ENCODE peak calls at places on chromosomes 11 and 22, in eight cellular contexts. One of them, this sample, is unnamed.

GRCh38 chr11:1830119-1830499 is 4.7 kb upstream of the SYT8 start:
- DNase-seq in fibroblast of the aortic adventitia: no peak
- DNase-seq in tibial nerve: no peak
- DNase-seq in lower leg skin: no peak
- DNase-seq in AG10803: no peak
- DNase-seq in adrenal gland: peak; percentile 21
- DNase-seq in Peyer's patch: peak; percentile 43
- DNase-seq in A549: no peak
- DNase-seq in this sample: no peak

GRCh38 chr22:21697866-21698265 is 32.1 kb downstream of the PPIL2 start:
- DNase-seq in fibroblast of the aortic adventitia: peak; percentile 67
- DNase-seq in tibial nerve: no peak
- DNase-seq in lower leg skin: no peak
- DNase-seq in AG10803: peak; percentile 47
- DNase-seq in adrenal gland: no peak
- DNase-seq in Peyer's patch: no peak
- DNase-seq in A549: no peak
- DNase-seq in this sample: no peak

GRCh38 chr11:73539506-73540084 is 58.3 kb downstream of the FAM168A start:
- DNase-seq in fibroblast of the aortic adventitia: no peak
- DNase-seq in tibial nerve: no peak
- DNase-seq in lower leg skin: no peak
- DNase-seq in AG10803: no peak
- DNase-seq in adrenal gland: no peak
- DNase-seq in Peyer's patch: no peak
- DNase-seq in A549: no peak
- DNase-seq in this sample: no peak

GRCh38 chr11:90423378-90423777 is 200.5 kb upstream of the CHORDC1 start:
- DNase-seq in fibroblast of the aortic adventitia: no peak
- DNase-seq in tibial nerve: no peak
- DNase-seq in lower leg skin: no peak
- DNase-seq in AG10803: no peak
- DNase-seq in adrenal gland: no peak
- DNase-seq in Peyer's patch: no peak
- DNase-seq in A549: no peak
- DNase-seq in this sample: no peak

GRCh38 chr22:36977401-36977861 is 41.8 kb downstream of the TST start:
- DNase-seq in fibroblast of the aortic adventitia: peak; percentile 20
- DNase-seq in tibial nerve: peak; percentile 21
- DNase-seq in lower leg skin: no peak
- DNase-seq in AG10803: peak; percentile 25
- DNase-seq in adrenal gland: peak; percentile 67
- DNase-seq in Peyer's patch: peak; percentile 93
- DNase-seq in A549: peak; percentile 72
- DNase-seq in this sample: no peak

GRCh38 chr11:134361661-134362060 is 29.9 kb downstream of the GLB1L2 start:
- DNase-seq in fibroblast of the aortic adventitia: no peak
- DNase-seq in tibial nerve: no peak
- DNase-seq in lower leg skin: no peak
- DNase-seq in AG10803: no peak
- DNase-seq in adrenal gland: no peak
- DNase-seq in Peyer's patch: no peak
- DNase-seq in A549: no peak
- DNase-seq in this sample: no peak

GRCh38 chr11:2450321-2451041 is 5.7 kb downstream of the KCNQ1 start:
- DNase-seq in fibroblast of the aortic adventitia: no peak
- DNase-seq in tibial nerve: no peak
- DNase-seq in lower leg skin: no peak
- DNase-seq in AG10803: no peak
- DNase-seq in adrenal gland: no peak
- DNase-seq in Peyer's patch: no peak
- DNase-seq in A549: no peak
- DNase-seq in this sample: no peak

GRCh38 chr11:68583047-68583446 is 101.3 kb upstream of the GAL start:
- DNase-seq in fibroblast of the aortic adventitia: peak; percentile 65
- DNase-seq in tibial nerve: no peak
- DNase-seq in lower leg skin: no peak
- DNase-seq in AG10803: peak; percentile 11
- DNase-seq in adrenal gland: no peak
- DNase-seq in Peyer's patch: no peak
- DNase-seq in A549: no peak
- DNase-seq in this sample: no peak

GRCh38 chr11:96246718-96247540 is 96.1 kb downstream of the MAML2 start:
- DNase-seq in fibroblast of the aortic adventitia: no peak
- DNase-seq in tibial nerve: no peak
- DNase-seq in lower leg skin: no peak
- DNase-seq in AG10803: peak; percentile 77
- DNase-seq in adrenal gland: no peak
- DNase-seq in Peyer's patch: no peak
- DNase-seq in A549: peak; percentile 7
- DNase-seq in this sample: no peak

GRCh38 chr11:108534274-108534882 is 36.2 kb upstream of the POGLUT3 start:
- DNase-seq in fibroblast of the aortic adventitia: no peak
- DNase-seq in tibial nerve: no peak
- DNase-seq in lower leg skin: no peak
- DNase-seq in AG10803: no peak
- DNase-seq in adrenal gland: no peak
- DNase-seq in Peyer's patch: no peak
- DNase-seq in A549: no peak
- DNase-seq in this sample: no peak

GRCh38 chr11:3710485-3711259 is 39.5 kb upstream of the CHRNA10 start:
- DNase-seq in fibroblast of the aortic adventitia: no peak
- DNase-seq in tibial nerve: no peak
- DNase-seq in lower leg skin: no peak
- DNase-seq in AG10803: peak; percentile 70
- DNase-seq in adrenal gland: no peak
- DNase-seq in Peyer's patch: no peak
- DNase-seq in A549: no peak
- DNase-seq in this sample: no peak

GRCh38 chr11:34552270-34552669 is 38.7 kb upstream of the ELF5 start:
- DNase-seq in fibroblast of the aortic adventitia: no peak
- DNase-seq in tibial nerve: no peak
- DNase-seq in lower leg skin: no peak
- DNase-seq in AG10803: no peak
- DNase-seq in adrenal gland: no peak
- DNase-seq in Peyer's patch: no peak
- DNase-seq in A549: no peak
- DNase-seq in this sample: no peak

GRCh38 chr11:78202733-78203167 is 14.0 kb downstream of the USP35 start:
- DNase-seq in fibroblast of the aortic adventitia: no peak
- DNase-seq in tibial nerve: no peak
- DNase-seq in lower leg skin: no peak
- DNase-seq in AG10803: no peak
- DNase-seq in adrenal gland: no peak
- DNase-seq in Peyer's patch: peak; percentile 74
- DNase-seq in A549: no peak
- DNase-seq in this sample: no peak

GRCh38 chr11:13222285-13222684 is 55.3 kb upstream of the BMAL1 start:
- DNase-seq in fibroblast of the aortic adventitia: no peak
- DNase-seq in tibial nerve: no peak
- DNase-seq in lower leg skin: no peak
- DNase-seq in AG10803: no peak
- DNase-seq in adrenal gland: no peak
- DNase-seq in Peyer's patch: no peak
- DNase-seq in A549: no peak
- DNase-seq in this sample: no peak

GRCh38 chr11:12606597-12606996 is 67.6 kb upstream of the TEAD1 start:
- DNase-seq in fibroblast of the aortic adventitia: peak; percentile 92
- DNase-seq in tibial nerve: no peak
- DNase-seq in lower leg skin: no peak
- DNase-seq in AG10803: peak; percentile 96
- DNase-seq in adrenal gland: no peak
- DNase-seq in Peyer's patch: no peak
- DNase-seq in A549: no peak
- DNase-seq in this sample: peak; percentile 76

GRCh38 chr22:24474221-24474620 is 20.9 kb upstream of the UPB1 start:
- DNase-seq in fibroblast of the aortic adventitia: peak; percentile 92
- DNase-seq in tibial nerve: no peak
- DNase-seq in lower leg skin: no peak
- DNase-seq in AG10803: peak; percentile 91
- DNase-seq in adrenal gland: no peak
- DNase-seq in Peyer's patch: no peak
- DNase-seq in A549: peak; percentile 36
- DNase-seq in this sample: peak; percentile 23

GRCh38 chr11:43937434-43938411 is 4.7 kb upstream of the C11orf96 start:
- DNase-seq in fibroblast of the aortic adventitia: peak; percentile 68
- DNase-seq in tibial nerve: no peak
- DNase-seq in lower leg skin: no peak
- DNase-seq in AG10803: peak; percentile 81
- DNase-seq in adrenal gland: peak; percentile 58
- DNase-seq in Peyer's patch: no peak
- DNase-seq in A549: peak; percentile 62
- DNase-seq in this sample: no peak

GRCh38 chr11:49208006-49208721 is at the start of gene FOLH1:
- DNase-seq in fibroblast of the aortic adventitia: no peak
- DNase-seq in tibial nerve: no peak
- DNase-seq in lower leg skin: no peak
- DNase-seq in AG10803: peak; percentile 0
- DNase-seq in adrenal gland: no peak
- DNase-seq in Peyer's patch: peak; percentile 47
- DNase-seq in A549: no peak
- DNase-seq in this sample: no peak

DNA sequence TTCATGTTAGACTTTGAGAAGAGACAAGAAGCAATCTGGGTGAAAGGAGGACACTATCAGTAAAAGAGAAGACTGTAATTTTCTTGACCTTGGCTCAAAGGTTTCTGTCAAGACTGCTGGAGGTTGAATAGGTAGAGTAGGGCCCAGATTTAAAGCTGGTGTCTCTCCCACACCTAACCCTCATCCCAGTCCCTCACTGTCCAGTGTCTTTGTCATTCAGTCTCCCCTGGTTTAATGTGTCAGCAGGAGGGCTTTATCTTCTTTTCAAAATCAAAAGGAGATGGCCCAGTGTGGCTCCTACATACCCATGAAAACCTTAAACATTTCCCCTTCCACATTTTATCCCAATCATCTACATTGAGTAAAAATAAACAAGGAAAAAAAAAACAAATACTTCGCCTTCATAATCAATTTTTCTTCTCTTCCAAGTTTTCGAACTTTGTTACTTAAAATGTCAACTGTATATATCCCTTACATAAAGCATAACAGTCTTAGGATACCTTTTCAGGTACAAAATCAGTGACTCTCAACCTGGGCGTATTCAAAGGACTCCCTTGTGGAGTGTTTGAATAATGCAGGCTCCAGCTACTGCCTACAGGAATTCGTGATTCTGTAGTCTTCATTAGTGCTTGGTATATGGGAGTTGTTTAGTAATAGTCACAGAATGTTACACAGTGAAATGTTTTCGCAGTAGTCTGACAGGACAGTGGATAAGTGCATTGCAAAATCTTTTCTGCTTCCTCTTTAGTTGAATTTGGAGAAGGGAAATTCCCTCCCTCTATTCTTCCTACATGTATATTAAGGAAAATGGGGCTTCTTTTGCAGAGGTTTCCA is 87.2 kb downstream of the FAT3 start:
- DNase-seq in fibroblast of the aortic adventitia: no peak
- DNase-seq in tibial nerve: no peak
- DNase-seq in lower leg skin: no peak
- DNase-seq in AG10803: peak; percentile 47
- DNase-seq in adrenal gland: no peak
- DNase-seq in Peyer's patch: no peak
- DNase-seq in A549: no peak
- DNase-seq in this sample: no peak
- TF ChIP-seq CTCF in fibroblast of the aortic adventitia: no peak
- TF ChIP-seq CTCF in tibial nerve: no peak
- TF ChIP-seq CTCF in lower leg skin: no peak
- TF ChIP-seq CTCF in AG10803: peak; percentile 21
- TF ChIP-seq CTCF in adrenal gland: no peak
- TF ChIP-seq CTCF in Peyer's patch: no peak
- TF ChIP-seq CTCF in A549: no peak
- TF ChIP-seq CTCF in this sample: no peak

DNA sequence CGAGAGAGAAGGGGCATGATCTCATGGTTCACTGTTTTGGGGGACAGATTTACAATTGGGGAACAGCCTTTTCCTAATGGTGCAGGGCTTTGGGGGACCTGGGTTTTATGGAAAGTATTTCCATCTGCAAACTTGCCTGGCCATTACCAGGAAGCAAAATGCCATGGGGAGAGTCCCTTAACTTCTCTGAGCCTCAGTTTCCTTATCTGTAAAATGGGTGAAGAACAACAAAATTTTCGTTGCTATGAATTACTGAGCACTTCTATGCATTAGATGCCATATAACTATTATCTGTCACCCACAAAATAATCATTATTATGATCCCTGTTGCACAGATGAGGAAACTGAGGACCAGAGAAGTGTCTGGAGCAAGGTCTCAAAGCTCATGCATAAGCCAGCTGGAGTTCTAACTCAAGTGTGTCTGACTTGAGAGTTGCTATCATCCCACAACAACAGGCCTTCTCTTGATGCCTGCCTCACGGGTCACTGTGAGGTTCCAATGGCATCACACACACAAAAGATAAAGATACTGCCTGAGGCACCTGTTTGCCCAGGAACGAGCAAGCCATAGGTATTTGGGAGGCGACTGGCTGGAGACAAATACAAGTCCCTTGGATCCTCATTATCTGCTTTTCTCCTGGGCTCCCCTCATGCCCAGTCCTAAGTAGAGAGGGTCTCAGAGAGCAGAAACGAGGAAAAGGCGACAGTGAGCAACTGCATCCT is 15.8 kb downstream of the TPST2 start:
- DNase-seq in fibroblast of the aortic adventitia: no peak
- DNase-seq in tibial nerve: no peak
- DNase-seq in lower leg skin: no peak
- DNase-seq in AG10803: no peak
- DNase-seq in adrenal gland: no peak
- DNase-seq in Peyer's patch: no peak
- DNase-seq in A549: no peak
- DNase-seq in this sample: no peak
- TF ChIP-seq CTCF in fibroblast of the aortic adventitia: no peak
- TF ChIP-seq CTCF in tibial nerve: no peak
- TF ChIP-seq CTCF in lower leg skin: no peak
- TF ChIP-seq CTCF in AG10803: no peak
- TF ChIP-seq CTCF in adrenal gland: no peak
- TF ChIP-seq CTCF in Peyer's patch: no peak
- TF ChIP-seq CTCF in A549: no peak
- TF ChIP-seq CTCF in this sample: no peak

DNA sequence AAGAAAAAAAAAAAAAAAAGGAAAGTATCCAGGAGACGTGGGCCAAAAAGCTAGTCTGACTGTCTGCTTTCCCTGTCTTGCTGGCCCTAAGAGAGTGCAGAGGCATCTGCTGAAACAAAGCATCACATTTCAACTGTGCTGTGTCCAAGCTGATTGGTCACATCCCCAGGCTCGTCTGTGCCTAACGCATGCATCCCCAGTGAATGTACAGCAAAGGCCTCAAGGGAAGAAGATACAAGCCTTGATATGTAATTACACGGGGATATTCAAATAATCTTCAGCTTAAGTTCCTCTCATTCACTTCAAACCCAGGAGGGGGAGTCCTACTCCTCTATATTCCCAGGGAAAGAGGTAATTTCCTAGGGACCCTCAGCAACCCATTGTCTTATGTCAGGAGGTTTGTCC is 5.4 kb upstream of the SORL1 start:
- DNase-seq in fibroblast of the aortic adventitia: peak; percentile 21
- DNase-seq in tibial nerve: no peak
- DNase-seq in lower leg skin: no peak
- DNase-seq in AG10803: peak; percentile 6
- DNase-seq in adrenal gland: no peak
- DNase-seq in Peyer's patch: no peak
- DNase-seq in A549: no peak
- DNase-seq in this sample: no peak
- TF ChIP-seq CTCF in fibroblast of the aortic adventitia: peak; percentile 20
- TF ChIP-seq CTCF in tibial nerve: no peak
- TF ChIP-seq CTCF in lower leg skin: no peak
- TF ChIP-seq CTCF in AG10803: peak; percentile 37
- TF ChIP-seq CTCF in adrenal gland: no peak
- TF ChIP-seq CTCF in Peyer's patch: no peak
- TF ChIP-seq CTCF in A549: peak; percentile 21
- TF ChIP-seq CTCF in this sample: peak; percentile 11

GRCh38 chr11:121965330-121965729 is 150.7 kb downstream of the BLID start:
- DNase-seq in fibroblast of the aortic adventitia: peak; percentile 59
- DNase-seq in tibial nerve: no peak
- DNase-seq in lower leg skin: no peak
- DNase-seq in AG10803: peak; percentile 39
- DNase-seq in adrenal gland: no peak
- DNase-seq in Peyer's patch: no peak
- DNase-seq in A549: peak; percentile 4
- DNase-seq in this sample: no peak
- TF ChIP-seq CTCF in fibroblast of the aortic adventitia: no peak
- TF ChIP-seq CTCF in tibial nerve: no peak
- TF ChIP-seq CTCF in lower leg skin: no peak
- TF ChIP-seq CTCF in AG10803: no peak
- TF ChIP-seq CTCF in adrenal gland: no peak
- TF ChIP-seq CTCF in Peyer's patch: no peak
- TF ChIP-seq CTCF in A549: no peak
- TF ChIP-seq CTCF in this sample: no peak

This sample was measured in AG09319.